ENCODE peak calls at places on chromosome 13, in nine cellular contexts. B, K, F, H, Y, X, M, T and I are unnamed samples. For H3K4me1, the result is how much of the 10 kb centered on the place peaks cover.

GRCh38 chr13:99908129-99908805 is 63.3 kb downstream of the ZIC5 start:
- DNase-seq in B (peak), K (no peak), F (no peak), H (no peak), Y (no peak), X (no peak), M (no peak), T (no peak), I (no peak)

GRCh38 chr13:113862191-113862765 is 1.6 kb downstream of the GAS6 start:
- DNase-seq in B (no peak), K (no peak), F (no peak), H (no peak), Y (no peak), X (no peak), M (no peak), T (peak), I (peak)

GRCh38 chr13:35346494-35346893 is 130.0 kb downstream of the MAB21L1 start:
- DNase-seq in B (no peak), K (no peak), F (no peak), H (no peak), Y (no peak), X (no peak), M (no peak), T (no peak), I (no peak)

GRCh38 chr13:57595775-57596174 is 35.8 kb upstream of the PCDH17 start:
- DNase-seq in B (no peak), K (no peak), F (no peak), H (no peak), Y (no peak), X (no peak), M (no peak), T (no peak), I (no peak)

GRCh38 chr13:51453959-51454703 is 1.3 kb upstream of the INTS6 start:
- DNase-seq in B (no peak), K (peak), F (peak), H (peak), Y (peak), X (no peak), M (no peak), T (peak), I (peak)

GRCh38 chr13:106156468-106156867 is 379.0 kb downstream of the EFNB2 start:
- DNase-seq in B (no peak), K (peak), F (no peak), H (no peak), Y (no peak), X (no peak), M (peak), T (no peak), I (no peak)

GRCh38 chr13:97491452-97491851 is 57.5 kb downstream of the RAP2A start:
- DNase-seq in B (no peak), K (no peak), F (no peak), H (no peak), Y (no peak), X (no peak), M (no peak), T (no peak), I (no peak)

GRCh38 chr13:74128171-74128767 is 5.9 kb downstream of the KLF12 start:
- DNase-seq in B (no peak), K (peak), F (no peak), H (no peak), Y (no peak), X (no peak), M (no peak), T (no peak), I (no peak)

GRCh38 chr13:79966039-79966438 is 374.9 kb downstream of the SPRY2 start:
- DNase-seq in B (no peak), K (peak), F (no peak), H (no peak), Y (peak), X (no peak), M (no peak), T (no peak), I (no peak)

GRCh38 chr13:97653741-97654140 is 219.8 kb downstream of the RAP2A start:
- DNase-seq in B (no peak), K (peak), F (no peak), H (no peak), Y (peak), X (no peak), M (no peak), T (no peak), I (no peak)

GRCh38 chr13:93226623-93227279 is at the start of gene GPC6:
- DNase-seq in B (no peak), K (peak), F (peak), H (peak), Y (peak), X (peak), M (no peak), T (peak), I (peak)

GRCh38 chr13:30734434-30734833 is 909 bp upstream of the ALOX5AP start:
- DNase-seq in B (no peak), K (peak), F (no peak), H (no peak), Y (no peak), X (no peak), M (no peak), T (no peak), I (no peak)

GRCh38 chr13:30736921-30737320 is 1.6 kb downstream of the ALOX5AP start:
- DNase-seq in B (no peak), K (no peak), F (no peak), H (no peak), Y (no peak), X (no peak), M (no peak), T (no peak), I (no peak)

GRCh38 chr13:30736461-30736860 is 1.1 kb downstream of the ALOX5AP start:
- DNase-seq in B (no peak), K (no peak), F (no peak), H (no peak), Y (no peak), X (no peak), M (no peak), T (no peak), I (no peak)

GRCh38 chr13:30737511-30738342 is 2.4 kb downstream of the ALOX5AP start:
- DNase-seq in B (no peak), K (no peak), F (no peak), H (no peak), Y (no peak), X (no peak), M (no peak), T (no peak), I (no peak)

DNA sequence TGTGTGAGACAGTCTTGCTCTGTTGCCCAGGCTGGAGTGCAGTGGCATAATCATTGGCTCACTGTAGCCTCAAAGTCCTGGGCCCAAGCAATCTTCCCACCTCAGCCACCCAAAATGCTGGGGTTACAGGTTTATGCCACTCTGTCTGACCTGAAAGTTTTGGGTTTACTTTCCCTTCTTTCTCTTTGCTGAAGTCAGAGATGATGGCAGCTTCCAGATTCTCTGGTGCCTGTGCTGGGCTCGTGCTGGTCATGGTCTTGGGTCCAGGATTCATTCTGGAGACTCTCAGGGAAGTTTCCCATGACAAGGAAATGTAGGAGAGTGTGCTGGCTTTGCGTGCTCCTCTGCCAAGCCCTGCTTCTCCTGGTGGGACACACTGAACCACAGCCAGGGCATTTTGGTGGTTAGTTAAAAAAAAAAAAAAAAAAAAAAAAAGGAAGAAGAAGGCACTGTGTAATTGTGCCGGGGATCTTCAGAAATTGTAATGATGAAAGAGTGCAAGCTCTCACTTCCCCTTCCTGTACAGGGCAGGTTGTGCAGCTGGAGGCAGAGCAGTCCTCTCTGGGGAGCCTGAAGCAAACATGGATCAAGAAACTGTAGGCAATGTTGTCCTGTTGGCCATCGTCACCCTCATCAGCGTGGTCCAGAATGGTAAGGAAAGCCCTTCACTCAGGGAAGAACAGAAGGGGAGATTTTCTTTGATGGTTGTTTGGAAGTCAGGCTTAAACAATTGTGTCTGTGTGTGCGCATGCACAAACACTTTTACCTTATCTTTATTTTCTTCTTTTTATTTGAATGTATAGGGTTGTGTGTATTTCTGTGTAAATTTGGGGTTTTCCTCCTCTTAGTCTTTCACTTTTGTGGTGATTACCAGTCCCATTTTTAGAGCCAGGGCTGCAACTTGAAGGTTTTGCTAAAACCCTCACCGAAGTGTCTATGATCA is at the start of gene ALOX5AP:
- DNase-seq in B (peak), K (no peak), F (no peak), H (no peak), Y (no peak), X (no peak), M (no peak), T (no peak), I (no peak)
- H3K4me3 ChIP-seq in B (peak), K (no peak), F (peak), H (no peak), Y (no peak), X (peak), M (no peak), T (no peak), I (no peak)

DNA sequence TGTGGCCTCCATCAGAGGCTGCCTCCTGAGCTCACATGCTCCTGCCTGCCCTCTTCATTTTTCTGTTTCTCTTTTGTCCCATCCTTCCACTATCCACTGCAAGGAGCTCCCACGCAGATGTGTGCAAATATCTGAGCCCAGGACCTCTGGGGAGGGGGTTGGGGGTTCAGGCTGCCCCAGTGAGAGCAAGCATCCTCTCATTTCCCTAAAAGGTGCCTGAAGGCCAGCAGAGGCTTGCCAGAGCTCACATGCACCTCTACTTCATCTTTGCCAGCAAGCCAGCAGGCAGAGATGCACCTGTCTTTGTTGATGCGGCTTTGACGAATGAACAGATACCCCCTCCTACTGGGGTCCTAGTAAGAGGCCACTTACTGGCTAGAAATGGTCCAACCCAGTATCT is 128.8 kb downstream of the FGF9 start:
- DNase-seq in B (no peak), K (no peak), F (no peak), H (no peak), Y (no peak), X (no peak), M (no peak), T (no peak), I (no peak)
- H3K4me1 ChIP-seq in B (under half), K (under half), F (under half), H (under half), Y (under half), X (under half), M (under half), T (under half), I (under half)

GRCh38 chr13:46045424-46045823 is 7.1 kb downstream of the ZC3H13 start:
- DNase-seq in B (no peak), K (no peak), F (no peak), H (no peak), Y (no peak), X (no peak), M (no peak), T (no peak), I (no peak)
- H3K4me3 ChIP-seq in B (no peak), K (no peak), F (no peak), H (no peak), Y (peak), X (no peak), M (no peak), T (no peak), I (no peak)

DNA sequence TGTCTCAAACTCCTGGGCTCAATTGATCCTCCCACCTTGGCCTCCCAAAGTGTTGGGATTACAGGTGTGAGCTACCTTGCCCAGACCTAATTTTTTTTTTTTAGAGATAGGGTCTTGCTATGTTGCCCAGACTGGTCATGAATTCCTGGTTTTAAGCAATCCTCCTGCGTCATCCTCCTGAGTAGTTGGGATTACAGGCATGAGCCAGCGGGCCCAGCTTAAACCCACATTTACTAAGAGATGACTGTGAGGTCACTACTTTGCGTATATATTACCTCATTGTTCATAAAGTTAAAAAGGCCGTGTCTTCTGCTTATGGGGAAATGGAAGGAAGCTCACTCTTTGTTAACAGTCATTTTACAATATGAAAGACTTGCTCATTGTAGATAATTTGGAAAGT is 39.6 kb upstream of the C1QTNF9 start:
- DNase-seq in B (no peak), K (peak), F (no peak), H (no peak), Y (no peak), X (no peak), M (no peak), T (no peak), I (peak)
- H3K4me1 ChIP-seq in B (under half), K (under half), F (half or more), H (under half), Y (under half), X (under half), M (under half), T (under half), I (under half)

GRCh38 chr13:48001127-48001881 is at the start of gene SUCLA2:
- DNase-seq in B (peak), K (peak), F (peak), H (peak), Y (peak), X (peak), M (no peak), T (peak), I (peak)
- H3K4me3 ChIP-seq in B (peak), K (peak), F (peak), H (peak), Y (peak), X (peak), M (peak), T (peak), I (peak)

GRCh38 chr13:103607995-103608394 is 541.8 kb upstream of the SLC10A2 start:
- DNase-seq in B (no peak), K (no peak), F (no peak), H (no peak), Y (no peak), X (no peak), M (no peak), T (no peak), I (no peak)
- H3K4me1 ChIP-seq in B (under half), K (under half), F (under half), H (under half), Y (under half), X (under half), M (under half), T (under half), I (under half)

GRCh38 chr13:112072531-112073244 is 5.7 kb downstream of the SOX1 start:
- DNase-seq in B (no peak), K (no peak), F (no peak), H (peak), Y (peak), X (no peak), M (no peak), T (no peak), I (no peak)

GRCh38 chr13:112071902-112072530 is 5.1 kb downstream of the SOX1 start:
- DNase-seq in B (no peak), K (no peak), F (no peak), H (peak), Y (no peak), X (no peak), M (no peak), T (no peak), I (no peak)

GRCh38 chr13:112069727-112070300 is 2.9 kb downstream of the SOX1 start:
- DNase-seq in B (no peak), K (no peak), F (no peak), H (no peak), Y (no peak), X (no peak), M (no peak), T (no peak), I (no peak)

GRCh38 chr13:112069063-112069726 is 2.2 kb downstream of the SOX1 start:
- DNase-seq in B (no peak), K (no peak), F (no peak), H (no peak), Y (no peak), X (no peak), M (no peak), T (no peak), I (no peak)

DNA sequence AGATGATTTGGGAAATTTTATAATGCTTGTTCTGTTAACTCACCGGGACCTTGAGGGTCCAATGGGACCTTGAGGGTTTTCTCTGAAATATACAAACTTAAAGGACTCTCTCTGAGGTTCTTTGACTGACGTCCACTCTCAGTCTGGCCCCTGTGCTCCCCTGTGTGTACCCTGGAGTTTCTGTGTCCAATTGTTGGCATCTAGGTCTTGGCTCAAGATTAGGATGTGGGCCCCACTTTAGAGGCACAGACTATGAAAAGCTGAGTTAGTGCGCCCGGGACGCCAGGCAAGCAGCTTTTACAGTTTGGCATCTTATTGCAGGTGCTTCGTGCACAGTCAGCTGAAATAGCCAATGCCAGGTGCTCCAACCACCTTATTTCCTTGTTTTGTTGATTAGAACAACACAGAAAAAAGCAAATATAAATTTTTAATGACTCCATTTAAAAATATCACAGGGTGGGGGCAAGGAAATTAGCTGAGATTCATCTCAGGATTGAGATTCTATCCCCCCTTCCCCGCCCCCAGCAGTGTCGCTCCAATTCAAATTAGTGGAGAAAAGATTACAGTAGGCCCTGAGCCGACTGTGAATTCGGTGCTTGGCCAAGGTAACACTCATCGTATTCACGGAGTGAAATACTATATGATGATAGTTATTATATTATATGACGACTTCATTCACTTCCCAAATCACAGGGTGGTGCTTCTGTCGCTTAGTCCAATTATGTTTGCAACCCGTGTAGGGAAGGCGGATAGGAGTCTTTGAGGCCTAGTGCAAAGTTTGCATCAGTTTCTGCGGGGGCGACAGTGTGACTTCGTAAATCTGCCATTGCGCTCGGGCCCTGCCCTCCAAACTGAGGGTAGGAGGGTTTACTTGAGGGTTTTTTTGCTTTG is 4.3 kb downstream of the SOX1 start:
- DNase-seq in B (no peak), K (no peak), F (no peak), H (no peak), Y (peak), X (no peak), M (no peak), T (no peak), I (no peak)
- H3K4me3 ChIP-seq in B (no peak), K (no peak), F (no peak), H (peak), Y (peak), X (no peak), M (no peak), T (no peak), I (peak)

DNA sequence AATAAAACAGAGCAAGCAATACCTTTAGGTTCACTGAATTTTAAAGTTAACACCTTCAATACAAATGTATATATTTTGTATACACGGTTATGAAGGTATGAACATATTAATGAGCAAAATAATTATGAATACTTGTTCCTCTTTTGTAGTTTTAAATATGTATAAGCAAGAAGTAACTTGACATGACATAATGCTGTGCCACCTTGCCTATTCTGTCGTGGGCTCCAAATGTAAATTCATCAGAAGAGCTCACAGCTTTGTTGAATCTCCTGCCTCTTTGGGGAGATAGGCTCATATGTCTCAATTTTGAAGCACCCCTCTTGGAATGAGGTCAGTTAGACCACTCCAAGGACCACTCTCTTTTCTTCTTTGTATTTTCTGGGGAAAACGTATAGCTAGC is 59.3 kb downstream of the LRCH1 start:
- DNase-seq in B (no peak), K (no peak), F (no peak), H (no peak), Y (no peak), X (no peak), M (no peak), T (no peak), I (no peak)
- H3K4me1 ChIP-seq in B (under half), K (under half), F (under half), H (under half), Y (under half), X (under half), M (under half), T (under half), I (under half)

GRCh38 chr13:104571890-104572229 is 1505.6 kb upstream of the SLC10A2 start:
- DNase-seq in B (no peak), K (no peak), F (no peak), H (no peak), Y (no peak), X (no peak), M (no peak), T (no peak), I (no peak)

GRCh38 chr13:104567114-104567513 is 1500.9 kb upstream of the SLC10A2 start:
- DNase-seq in B (no peak), K (no peak), F (no peak), H (no peak), Y (no peak), X (no peak), M (no peak), T (no peak), I (no peak)

GRCh38 chr13:104565888-104566287 is 1499.7 kb upstream of the SLC10A2 start:
- DNase-seq in B (no peak), K (no peak), F (no peak), H (no peak), Y (no peak), X (no peak), M (no peak), T (no peak), I (no peak)

GRCh38 chr13:104577029-104577820 is 1511.0 kb upstream of the SLC10A2 start:
- DNase-seq in B (no peak), K (no peak), F (no peak), H (no peak), Y (no peak), X (no peak), M (no peak), T (no peak), I (no peak)

GRCh38 chr13:104571161-104571889 is 1505.1 kb upstream of the SLC10A2 start:
- DNase-seq in B (peak), K (peak), F (peak), H (peak), Y (peak), X (peak), M (no peak), T (peak), I (peak)
- H3K4me3 ChIP-seq in B (no peak), K (no peak), F (no peak), H (no peak), Y (no peak), X (no peak), M (no peak), T (peak), I (no peak)

GRCh38 chr13:110523838-110524237 is 37.7 kb downstream of the RAB20 start:
- DNase-seq in B (no peak), K (no peak), F (no peak), H (no peak), Y (no peak), X (no peak), M (no peak), T (no peak), I (no peak)

GRCh38 chr13:110524484-110525254 is 36.9 kb downstream of the RAB20 start:
- DNase-seq in B (peak), K (no peak), F (no peak), H (no peak), Y (no peak), X (peak), M (no peak), T (no peak), I (peak)

GRCh38 chr13:110523180-110523579 is 38.3 kb downstream of the RAB20 start:
- DNase-seq in B (no peak), K (no peak), F (no peak), H (no peak), Y (no peak), X (no peak), M (no peak), T (no peak), I (no peak)

GRCh38 chr13:110528371-110528770 is 33.2 kb downstream of the RAB20 start:
- DNase-seq in B (no peak), K (no peak), F (peak), H (no peak), Y (no peak), X (no peak), M (no peak), T (no peak), I (no peak)

GRCh38 chr13:110525328-110526319 is 35.9 kb downstream of the RAB20 start:
- DNase-seq in B (no peak), K (no peak), F (no peak), H (no peak), Y (no peak), X (no peak), M (no peak), T (no peak), I (peak)
- H3K4me1 ChIP-seq in B (half or more), K (under half), F (half or more), H (under half), Y (under half), X (under half), M (under half), T (under half), I (half or more)